ENCODE peak calls at places on chromosome 14, in seven cellular contexts. One of them, this sample, is unnamed. For H3K36me3, the result is how much of the 10 kb centered on the place peaks cover.

GRCh38 chr14:48914382-48914781 is 671.8 kb downstream of the RPS29 start:
- DNase-seq in BJ: no peak
- DNase-seq in suprapubic skin: no peak
- DNase-seq in cardiac muscle cell: no peak
- DNase-seq in tibial artery: no peak
- DNase-seq in bronchial epithelial cell: no peak
- DNase-seq in stomach: no peak
- DNase-seq in this sample: no peak

GRCh38 chr14:50383618-50384225 is 13.0 kb downstream of the CDKL1 start:
- DNase-seq in suprapubic skin: no peak
- DNase-seq in cardiac muscle cell: peak
- DNase-seq in tibial artery: no peak
- DNase-seq in stomach: no peak
- DNase-seq in BJ: no peak
- DNase-seq in bronchial epithelial cell: no peak
- DNase-seq in this sample: no peak

GRCh38 chr14:76267322-76268012 is 108.5 kb upstream of the ESRRB start:
- DNase-seq in BJ: no peak
- DNase-seq in stomach: peak
- DNase-seq in tibial artery: peak
- DNase-seq in cardiac muscle cell: peak
- DNase-seq in bronchial epithelial cell: peak
- DNase-seq in suprapubic skin: no peak
- DNase-seq in this sample: peak

GRCh38 chr14:58666737-58667136 is 29.0 kb downstream of the DACT1 start:
- DNase-seq in tibial artery: no peak
- DNase-seq in stomach: no peak
- DNase-seq in bronchial epithelial cell: no peak
- DNase-seq in suprapubic skin: no peak
- DNase-seq in BJ: no peak
- DNase-seq in cardiac muscle cell: no peak
- DNase-seq in this sample: no peak

GRCh38 chr14:60931206-60931605 is 49.7 kb downstream of the TRMT5 start:
- DNase-seq in stomach: no peak
- DNase-seq in BJ: no peak
- DNase-seq in cardiac muscle cell: no peak
- DNase-seq in bronchial epithelial cell: no peak
- DNase-seq in suprapubic skin: no peak
- DNase-seq in tibial artery: no peak
- DNase-seq in this sample: no peak

GRCh38 chr14:28119849-28120248 is 646.7 kb upstream of the FOXG1 start:
- DNase-seq in suprapubic skin: no peak
- DNase-seq in stomach: no peak
- DNase-seq in bronchial epithelial cell: no peak
- DNase-seq in BJ: no peak
- DNase-seq in cardiac muscle cell: no peak
- DNase-seq in tibial artery: no peak
- DNase-seq in this sample: no peak

GRCh38 chr14:86779416-86779815 is 1213.6 kb downstream of the GALC start:
- DNase-seq in BJ: no peak
- DNase-seq in bronchial epithelial cell: peak
- DNase-seq in cardiac muscle cell: no peak
- DNase-seq in stomach: no peak
- DNase-seq in suprapubic skin: no peak
- DNase-seq in tibial artery: no peak
- DNase-seq in this sample: no peak

GRCh38 chr14:60310086-60310684 is 61.2 kb downstream of the PPM1A start:
- DNase-seq in bronchial epithelial cell: no peak
- DNase-seq in suprapubic skin: no peak
- DNase-seq in cardiac muscle cell: no peak
- DNase-seq in stomach: no peak
- DNase-seq in BJ: no peak
- DNase-seq in tibial artery: no peak
- DNase-seq in this sample: peak

GRCh38 chr14:54189358-54190354 is 207.2 kb upstream of the CDKN3 start:
- DNase-seq in cardiac muscle cell: peak
- DNase-seq in bronchial epithelial cell: peak
- DNase-seq in BJ: no peak
- DNase-seq in suprapubic skin: no peak
- DNase-seq in tibial artery: no peak
- DNase-seq in stomach: no peak
- DNase-seq in this sample: peak

GRCh38 chr14:35879141-35879648 is 53.1 kb downstream of the BRMS1L start:
- DNase-seq in suprapubic skin: no peak
- DNase-seq in bronchial epithelial cell: peak
- DNase-seq in stomach: no peak
- DNase-seq in cardiac muscle cell: peak
- DNase-seq in tibial artery: no peak
- DNase-seq in BJ: peak
- DNase-seq in this sample: peak

GRCh38 chr14:62745496-62745895 is 299.8 kb downstream of the KCNH5 start:
- DNase-seq in tibial artery: no peak
- DNase-seq in suprapubic skin: no peak
- DNase-seq in BJ: no peak
- DNase-seq in cardiac muscle cell: no peak
- DNase-seq in stomach: no peak
- DNase-seq in bronchial epithelial cell: peak
- DNase-seq in this sample: no peak

GRCh38 chr14:81384900-81385299 is 15.2 kb downstream of the STON2 start:
- DNase-seq in bronchial epithelial cell: peak
- DNase-seq in cardiac muscle cell: peak
- DNase-seq in BJ: no peak
- DNase-seq in suprapubic skin: no peak
- DNase-seq in tibial artery: no peak
- DNase-seq in stomach: no peak
- DNase-seq in this sample: peak

GRCh38 chr14:53002576-53002975 is 51.7 kb upstream of the FERMT2 start:
- DNase-seq in bronchial epithelial cell: no peak
- DNase-seq in suprapubic skin: no peak
- DNase-seq in BJ: no peak
- DNase-seq in cardiac muscle cell: no peak
- DNase-seq in stomach: no peak
- DNase-seq in tibial artery: no peak
- DNase-seq in this sample: no peak

GRCh38 chr14:52987042-52987441 is 36.2 kb upstream of the FERMT2 start:
- DNase-seq in cardiac muscle cell: no peak
- DNase-seq in tibial artery: no peak
- DNase-seq in BJ: no peak
- DNase-seq in bronchial epithelial cell: no peak
- DNase-seq in suprapubic skin: no peak
- DNase-seq in stomach: no peak
- DNase-seq in this sample: no peak

GRCh38 chr14:21090194-21090939 is 8.1 kb downstream of the ZNF219 start:
- DNase-seq in BJ: no peak
- DNase-seq in suprapubic skin: no peak
- DNase-seq in tibial artery: peak
- DNase-seq in bronchial epithelial cell: no peak
- DNase-seq in cardiac muscle cell: peak
- DNase-seq in stomach: no peak
- DNase-seq in this sample: peak

GRCh38 chr14:71054706-71055105 is 147.4 kb downstream of the PCNX1 start:
- DNase-seq in tibial artery: no peak
- DNase-seq in bronchial epithelial cell: no peak
- DNase-seq in suprapubic skin: no peak
- DNase-seq in BJ: no peak
- DNase-seq in stomach: no peak
- DNase-seq in cardiac muscle cell: no peak
- DNase-seq in this sample: no peak

GRCh38 chr14:67418368-67419174 is 6.6 kb upstream of the PLEK2 start:
- DNase-seq in cardiac muscle cell: no peak
- DNase-seq in bronchial epithelial cell: peak
- DNase-seq in suprapubic skin: no peak
- DNase-seq in tibial artery: no peak
- DNase-seq in BJ: no peak
- DNase-seq in stomach: peak
- DNase-seq in this sample: no peak

GRCh38 chr14:55711171-55711811 is 131.3 kb downstream of the KTN1 start:
- DNase-seq in cardiac muscle cell: peak
- DNase-seq in suprapubic skin: no peak
- DNase-seq in tibial artery: no peak
- DNase-seq in stomach: no peak
- DNase-seq in bronchial epithelial cell: peak
- DNase-seq in BJ: no peak
- DNase-seq in this sample: no peak

GRCh38 chr14:75906680-75907280 is 75.0 kb downstream of the TGFB3 start:
- DNase-seq in BJ: no peak
- DNase-seq in bronchial epithelial cell: peak
- DNase-seq in stomach: peak
- DNase-seq in cardiac muscle cell: peak
- DNase-seq in tibial artery: no peak
- DNase-seq in suprapubic skin: peak
- DNase-seq in this sample: peak

DNA sequence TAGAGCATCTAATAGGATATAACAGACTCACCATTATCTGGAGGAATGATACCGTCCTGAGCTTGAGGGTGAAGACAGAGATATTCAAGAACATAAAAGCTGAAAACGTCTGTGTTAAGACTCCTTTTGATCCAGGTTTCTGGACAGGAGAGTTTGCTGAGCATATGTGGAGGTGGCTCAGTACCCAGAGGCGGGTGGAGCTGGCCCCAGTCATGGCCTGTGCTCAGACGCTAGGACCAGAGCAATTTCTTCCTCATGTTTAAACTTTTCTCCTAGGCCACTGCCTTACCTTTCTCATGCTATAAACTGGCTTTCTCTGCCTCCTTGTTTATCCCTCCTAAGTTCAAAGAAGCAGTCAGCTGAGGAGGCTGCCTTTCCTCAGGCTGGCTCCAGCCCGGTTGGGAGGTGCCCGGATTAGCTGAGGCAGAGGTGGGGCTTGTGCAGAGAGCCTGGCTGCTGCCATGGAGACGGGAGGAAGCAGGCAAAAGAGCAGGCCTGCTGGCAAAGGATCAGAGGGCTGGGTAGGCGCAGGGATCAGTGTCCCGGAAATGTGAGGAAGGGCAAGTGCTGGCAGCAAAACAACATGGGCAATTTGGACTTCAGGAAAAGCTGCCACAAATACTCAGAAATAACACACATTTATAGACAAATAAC is 13.7 kb downstream of the COA8 start:
- DNase-seq in bronchial epithelial cell: peak
- DNase-seq in cardiac muscle cell: peak
- DNase-seq in BJ: peak
- DNase-seq in suprapubic skin: peak
- DNase-seq in tibial artery: peak
- DNase-seq in stomach: peak
- DNase-seq in this sample: peak
- H3K36me3 ChIP-seq in bronchial epithelial cell: under half
- H3K36me3 ChIP-seq in cardiac muscle cell: under half
- H3K36me3 ChIP-seq in BJ: under half
- H3K36me3 ChIP-seq in suprapubic skin: under half
- H3K36me3 ChIP-seq in tibial artery: half or more
- H3K36me3 ChIP-seq in stomach: half or more
- H3K36me3 ChIP-seq in this sample: half or more

DNA sequence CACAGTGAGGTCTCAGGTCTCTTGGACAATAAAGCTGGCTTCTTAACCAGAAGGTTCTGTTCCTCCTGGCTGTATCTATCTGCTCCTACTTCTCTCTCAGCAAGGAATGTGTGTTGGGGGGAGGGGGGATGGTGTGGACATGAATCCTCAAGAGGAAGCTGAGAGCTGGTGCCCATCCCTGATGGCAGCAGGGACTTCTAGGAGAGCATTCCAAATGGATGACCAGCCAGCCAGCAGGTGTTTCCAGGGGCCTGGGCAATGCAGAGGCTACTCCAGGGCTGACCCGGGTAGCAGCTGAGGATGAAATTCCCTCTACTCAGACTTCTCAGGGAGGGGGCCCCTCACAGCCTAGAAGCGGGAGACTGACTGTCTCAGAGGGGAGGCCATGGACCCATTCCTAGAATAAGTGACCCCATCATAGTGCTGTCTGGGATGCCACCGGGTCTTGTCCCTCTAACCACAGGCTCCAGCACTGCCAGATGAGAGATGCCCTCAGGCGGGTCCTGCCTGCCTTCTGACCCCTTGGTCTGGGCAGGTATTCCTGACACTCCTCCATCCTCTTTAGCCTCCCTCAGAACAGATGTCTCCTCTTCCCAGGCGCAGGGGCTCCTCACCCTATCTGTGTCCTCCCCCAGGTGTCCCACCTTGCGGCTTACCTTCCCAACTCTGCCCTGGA is 1.2 kb downstream of the RAB15 start:
- DNase-seq in BJ: no peak
- DNase-seq in bronchial epithelial cell: no peak
- DNase-seq in suprapubic skin: no peak
- DNase-seq in stomach: no peak
- DNase-seq in cardiac muscle cell: no peak
- DNase-seq in tibial artery: no peak
- DNase-seq in this sample: peak
- H3K4me3 ChIP-seq in BJ: no peak
- H3K4me3 ChIP-seq in bronchial epithelial cell: no peak
- H3K4me3 ChIP-seq in suprapubic skin: peak
- H3K4me3 ChIP-seq in stomach: peak
- H3K4me3 ChIP-seq in cardiac muscle cell: peak
- H3K4me3 ChIP-seq in tibial artery: peak
- H3K4me3 ChIP-seq in this sample: peak

GRCh38 chr14:24236689-24237462 is 4.1 kb downstream of the GMPR2 start:
- DNase-seq in stomach: no peak
- DNase-seq in suprapubic skin: no peak
- DNase-seq in cardiac muscle cell: no peak
- DNase-seq in tibial artery: peak
- DNase-seq in BJ: no peak
- DNase-seq in bronchial epithelial cell: no peak
- DNase-seq in this sample: no peak
- H3K36me3 ChIP-seq in stomach: half or more
- H3K36me3 ChIP-seq in suprapubic skin: half or more
- H3K36me3 ChIP-seq in cardiac muscle cell: under half
- H3K36me3 ChIP-seq in tibial artery: half or more
- H3K36me3 ChIP-seq in BJ: under half
- H3K36me3 ChIP-seq in bronchial epithelial cell: under half
- H3K36me3 ChIP-seq in this sample: half or more

DNA sequence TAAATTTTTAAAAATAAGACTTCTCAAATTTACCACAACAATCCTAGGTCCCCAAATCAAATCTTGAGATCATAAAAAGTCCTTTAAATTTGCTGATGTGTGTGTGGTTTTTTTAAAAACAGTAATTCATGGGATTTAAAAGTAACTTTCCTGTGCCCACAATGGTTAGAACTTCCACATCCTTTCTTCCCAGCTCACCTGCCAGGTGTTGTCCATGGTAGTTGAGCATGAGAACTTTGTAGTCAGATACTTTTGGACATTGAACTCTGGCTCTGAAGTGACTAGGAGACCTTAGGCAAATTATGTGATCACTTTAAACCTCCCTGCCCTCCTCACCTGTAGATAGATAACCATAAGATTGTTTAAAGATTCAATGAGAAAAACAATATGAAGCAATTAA is 253.2 kb downstream of the NPAS3 start:
- DNase-seq in tibial artery: no peak
- DNase-seq in cardiac muscle cell: no peak
- DNase-seq in BJ: no peak
- DNase-seq in bronchial epithelial cell: no peak
- DNase-seq in stomach: no peak
- DNase-seq in suprapubic skin: no peak
- DNase-seq in this sample: no peak
- H3K4me3 ChIP-seq in tibial artery: no peak
- H3K4me3 ChIP-seq in cardiac muscle cell: no peak
- H3K4me3 ChIP-seq in BJ: no peak
- H3K4me3 ChIP-seq in bronchial epithelial cell: no peak
- H3K4me3 ChIP-seq in stomach: no peak
- H3K4me3 ChIP-seq in suprapubic skin: no peak
- H3K4me3 ChIP-seq in this sample: no peak